ENCODE peak calls at places on chromosomes 13 and 19, in four cellular contexts. M is stomach, N is glutamatergic neuron, U is uterus. X is an unnamed sample.

GRCh38 chr13:37348916-37349653 is 243.6 kb upstream of the CSNK1A1L start:
- DNase-seq in M (no peak), N (no peak), U (no peak), X (peak; percentile 8)

GRCh38 chr13:66809496-66809895 is 420.6 kb downstream of the PCDH9 start:
- DNase-seq in M (no peak), N (no peak), U (no peak), X (no peak)

GRCh38 chr19:35048911-35049411 is 7.4 kb downstream of the HPN start:
- DNase-seq in M (peak; percentile 78), N (no peak), U (no peak), X (no peak)

GRCh38 chr13:21675095-21676007 is 4.5 kb downstream of the FGF9 start:
- DNase-seq in M (peak; percentile 40), N (peak; percentile 55), U (no peak), X (no peak)

GRCh38 chr19:33814181-33815165 is 17.8 kb downstream of the KCTD15 start:
- DNase-seq in M (no peak), N (no peak), U (no peak), X (no peak)

GRCh38 chr19:39403331-39404312 is 3.0 kb upstream of the ZFP36 start:
- DNase-seq in M (peak; percentile 98), N (peak; percentile 60), U (peak; percentile 100), X (peak; percentile 99)

GRCh38 chr13:68345963-68346362 is 1115.8 kb upstream of the PCDH9 start:
- DNase-seq in M (no peak), N (no peak), U (no peak), X (no peak)

GRCh38 chr13:47459512-47459911 is 541.6 kb downstream of the SUCLA2 start:
- DNase-seq in M (no peak), N (no peak), U (no peak), X (no peak)

GRCh38 chr19:13241321-13242104 is 91.3 kb downstream of the IER2 start:
- DNase-seq in M (no peak), N (no peak), U (no peak), X (no peak)

GRCh38 chr13:57553932-57554331 is 77.6 kb upstream of the PCDH17 start:
- DNase-seq in M (no peak), N (no peak), U (no peak), X (no peak)

GRCh38 chr19:11203194-11204075 is 6.1 kb upstream of the KANK2 start:
- DNase-seq in M (peak; percentile 59), N (peak; percentile 69), U (peak; percentile 98), X (peak; percentile 30)

GRCh38 chr13:22137361-22138050 is 466.6 kb downstream of the FGF9 start:
- DNase-seq in M (no peak), N (no peak), U (no peak), X (no peak)

GRCh38 chr13:89269737-89270136 is 1598.6 kb downstream of the SLITRK5 start:
- DNase-seq in M (no peak), N (no peak), U (no peak), X (no peak)

GRCh38 chr19:44903602-44904425 is 1.8 kb upstream of the APOE start:
- DNase-seq in M (peak; percentile 80), N (peak; percentile 92), U (peak; percentile 56), X (no peak)

GRCh38 chr13:48687249-48687648 is 33.5 kb downstream of the CYSLTR2 start:
- DNase-seq in M (no peak), N (no peak), U (no peak), X (no peak)

GRCh38 chr13:29111446-29111845 is 291.3 kb downstream of the MTUS2 start:
- DNase-seq in M (no peak), N (no peak), U (no peak), X (no peak)

GRCh38 chr13:26964278-26965057 is 203.9 kb upstream of the GPR12 start:
- DNase-seq in M (no peak), N (no peak), U (no peak), X (no peak)

GRCh38 chr13:66974174-66974573 is 256.0 kb downstream of the PCDH9 start:
- DNase-seq in M (no peak), N (no peak), U (no peak), X (no peak)

GRCh38 chr19:14363203-14364097 is 17.8 kb upstream of the ADGRE5 start:
- DNase-seq in M (peak; percentile 50), N (peak; percentile 88), U (peak; percentile 97), X (no peak)

GRCh38 chr13:108306768-108307332 is 37.3 kb downstream of the TNFSF13B start:
- DNase-seq in M (no peak), N (no peak), U (no peak), X (no peak)

GRCh38 chr19:46806651-46807050 is 18.3 kb upstream of the SLC1A5 start:
- DNase-seq in M (no peak), N (no peak), U (no peak), X (no peak)

GRCh38 chr13:111177081-111177711 is 62.1 kb downstream of the ARHGEF7 start:
- DNase-seq in M (peak; percentile 46), N (no peak), U (peak; percentile 32), X (no peak)

GRCh38 chr13:102870677-102871415 is 25.0 kb downstream of the ERCC5 start:
- DNase-seq in M (peak; percentile 56), N (peak; percentile 71), U (peak; percentile 31), X (no peak)

GRCh38 chr19:1324792-1325567 is 39.3 kb downstream of the EFNA2 start:
- DNase-seq in M (peak; percentile 52), N (peak; percentile 84), U (peak; percentile 31), X (peak; percentile 21)

GRCh38 chr13:29771247-29771646 is 79.2 kb downstream of the UBL3 start:
- DNase-seq in M (no peak), N (no peak), U (no peak), X (no peak)

GRCh38 chr13:96178759-96179158 is 88.9 kb downstream of the HS6ST3 start:
- DNase-seq in M (no peak), N (no peak), U (no peak), X (no peak)

GRCh38 chr19:2252481-2253105 is 3.5 kb downstream of the AMH start:
- DNase-seq in M (no peak), N (no peak), U (no peak), X (no peak)

DNA sequence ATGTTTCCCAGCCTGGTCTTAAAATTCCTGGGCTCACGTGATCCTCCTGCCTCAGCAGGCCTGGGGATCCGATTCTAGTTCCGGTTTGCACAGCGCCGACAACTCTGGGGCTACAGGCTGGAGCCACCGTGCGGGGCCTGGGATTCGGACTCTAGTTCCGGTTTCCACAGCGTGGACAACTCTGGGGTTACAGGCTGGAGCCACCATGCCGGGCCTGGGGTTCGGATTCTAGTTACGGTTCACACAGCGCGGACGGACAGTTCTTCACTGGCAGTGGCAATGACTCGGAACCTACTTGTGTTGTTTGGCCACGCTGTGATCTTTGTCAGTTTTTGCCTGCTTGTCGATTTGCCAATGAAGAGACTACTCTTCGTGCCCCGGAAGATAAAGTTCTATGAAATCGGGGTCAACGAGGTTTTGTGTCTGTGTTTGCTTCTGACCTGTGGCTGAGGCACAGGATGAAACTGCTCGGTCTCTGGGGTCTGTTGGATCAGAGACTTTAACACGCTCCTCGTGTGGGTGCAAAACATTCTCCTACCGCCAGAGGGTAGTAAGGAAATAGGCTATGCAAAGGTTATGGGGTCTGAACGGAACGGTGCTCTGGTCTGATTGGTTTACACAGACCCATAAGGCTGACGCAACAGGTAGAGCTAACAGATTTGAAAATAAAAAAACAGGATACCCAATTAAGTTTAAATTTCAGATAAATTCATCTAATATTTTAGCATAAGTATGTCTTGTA is 12.1 kb upstream of the ZSCAN1 start:
- DNase-seq in M (no peak), N (peak; percentile 38), U (peak; percentile 78), X (no peak)
- TF ChIP-seq CTCF in M (peak; percentile 28), N (peak; percentile 56), U (peak; percentile 65), X (peak; percentile 32)

GRCh38 chr19:37905936-37906867 is at the start of gene WDR87:
- DNase-seq in M (peak; percentile 48), N (peak; percentile 27), U (peak; percentile 17), X (no peak)
- TF ChIP-seq CTCF in M (no peak), N (no peak), U (no peak), X (no peak)

GRCh38 chr19:43479961-43480561 is 14.7 kb upstream of the LYPD3 start:
- DNase-seq in M (no peak), N (no peak), U (no peak), X (no peak)
- TF ChIP-seq CTCF in M (no peak), N (no peak), U (no peak), X (no peak)

DNA sequence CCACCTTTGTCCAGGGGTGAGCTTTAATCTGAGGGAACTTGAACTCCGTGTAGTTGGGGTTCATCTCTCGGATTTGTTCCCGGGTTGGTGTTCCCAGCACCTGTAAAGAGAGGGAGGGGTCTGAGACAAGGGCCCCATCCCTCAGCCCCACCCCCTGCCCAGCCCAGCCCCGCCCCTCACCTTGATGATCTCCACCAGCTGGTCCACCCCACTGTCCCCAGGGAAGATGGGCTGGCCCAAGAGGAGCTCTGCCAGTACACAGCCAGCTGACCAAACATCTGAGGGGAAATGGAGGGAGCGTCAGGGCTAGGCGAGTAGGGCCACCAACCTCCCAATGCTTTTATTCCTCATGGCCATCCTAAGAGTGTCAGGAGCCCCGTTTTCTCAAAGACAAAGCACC is 9.3 kb downstream of the GSK3A start:
- DNase-seq in M (no peak), N (no peak), U (no peak), X (no peak)
- TF ChIP-seq CTCF in M (no peak), N (no peak), U (no peak), X (no peak)

DNA sequence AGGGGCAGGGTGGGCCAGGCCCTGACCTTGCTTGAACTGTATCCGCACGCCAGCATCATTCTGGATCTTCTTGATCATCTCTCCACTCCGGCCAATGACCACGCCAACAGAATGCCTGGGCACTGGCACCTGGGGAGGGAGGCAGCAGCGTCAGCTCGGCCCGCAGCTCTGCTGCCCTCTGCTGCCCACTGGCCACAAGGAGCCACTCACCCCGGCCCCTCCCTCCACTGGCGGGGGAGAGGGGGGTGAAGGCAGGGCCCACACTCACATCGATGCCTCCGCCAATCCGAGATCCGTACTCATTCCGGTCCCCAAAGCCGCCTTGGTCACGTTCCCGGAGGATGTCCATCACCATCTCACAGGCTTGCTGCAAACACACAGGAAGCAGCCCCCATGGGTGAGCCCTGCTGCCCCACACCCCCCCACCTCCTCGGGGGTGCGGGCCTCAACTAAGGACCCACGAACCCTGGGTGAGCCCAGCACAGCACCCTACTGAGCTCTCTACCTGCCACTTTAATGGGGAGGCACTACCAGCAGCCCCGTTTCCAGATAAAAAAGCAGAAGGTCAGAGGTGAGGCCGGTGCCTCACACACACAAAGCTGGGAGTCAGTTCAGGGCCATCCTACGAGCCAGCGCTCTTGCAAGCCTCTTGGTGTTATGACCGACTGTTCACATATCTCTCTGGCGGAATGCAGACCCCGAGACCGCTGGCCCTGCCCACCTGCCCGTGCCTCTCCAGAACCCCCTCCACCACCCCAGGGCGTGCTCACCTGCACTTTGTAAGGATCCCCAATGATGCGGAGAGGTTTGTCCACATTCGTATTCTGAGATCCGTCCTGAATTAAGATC is 6.7 kb downstream of the KHSRP start:
- DNase-seq in M (no peak), N (no peak), U (peak; percentile 63), X (no peak)
- TF ChIP-seq CTCF in M (peak; percentile 23), N (no peak), U (peak; percentile 42), X (peak; percentile 40)

GRCh38 chr13:51761638-51762350 is 42.2 kb downstream of the DHRS12 start:
- DNase-seq in M (no peak), N (no peak), U (no peak), X (no peak)
- TF ChIP-seq CTCF in M (no peak), N (no peak), U (no peak), X (no peak)

GRCh38 chr19:8487137-8487851 is 15.1 kb downstream of the PRAM1 start:
- DNase-seq in M (no peak), N (no peak), U (no peak), X (no peak)
- TF ChIP-seq CTCF in M (no peak), N (no peak), U (no peak), X (no peak)